ENCODE peak calls at places on chromosome 15, in five cellular contexts. One of them, this sample, is unnamed.

GRCh38 chr15:63198315-63198714 is 8.9 kb downstream of the RAB8B start:
- DNase-seq in stimulated activated naive CD4-positive, alpha-beta T cell: no peak
- DNase-seq in progenitor cell of endocrine pancreas: no peak
- DNase-seq in stimulated activated CD4-positive, alpha-beta T cell treated with anti-CD3 and anti-CD28 coated beads, Interleukin-12 subunit alpha, Interleukin-12 subunit beta, amount 100 ng/mL, for 4 hours: no peak
- DNase-seq in stimulated activated naive CD8-positive, alpha-beta T cell treated with anti-CD3 and anti-CD28 coated beads, Interleukin-15, Interleukin-2, amounts not matched to agents 100 U/mL and 50 U/mL, for 24 hours: no peak
- DNase-seq in this sample: no peak

GRCh38 chr15:36007699-36008098 is 461.7 kb upstream of the DPH6 start:
- DNase-seq in stimulated activated naive CD4-positive, alpha-beta T cell: no peak
- DNase-seq in progenitor cell of endocrine pancreas: no peak
- DNase-seq in stimulated activated CD4-positive, alpha-beta T cell treated with anti-CD3 and anti-CD28 coated beads, Interleukin-12 subunit alpha, Interleukin-12 subunit beta, amount 100 ng/mL, for 4 hours: no peak
- DNase-seq in stimulated activated naive CD8-positive, alpha-beta T cell treated with anti-CD3 and anti-CD28 coated beads, Interleukin-15, Interleukin-2, amounts not matched to agents 100 U/mL and 50 U/mL, for 24 hours: no peak
- DNase-seq in this sample: no peak

GRCh38 chr15:91908401-91908800 is 54.9 kb downstream of the SLCO3A1 start:
- DNase-seq in stimulated activated naive CD4-positive, alpha-beta T cell: no peak
- DNase-seq in progenitor cell of endocrine pancreas: no peak
- DNase-seq in stimulated activated CD4-positive, alpha-beta T cell treated with anti-CD3 and anti-CD28 coated beads, Interleukin-12 subunit alpha, Interleukin-12 subunit beta, amount 100 ng/mL, for 4 hours: no peak
- DNase-seq in stimulated activated naive CD8-positive, alpha-beta T cell treated with anti-CD3 and anti-CD28 coated beads, Interleukin-15, Interleukin-2, amounts not matched to agents 100 U/mL and 50 U/mL, for 24 hours: no peak
- DNase-seq in this sample: no peak

GRCh38 chr15:50234764-50235163 is 30.8 kb downstream of the HDC start:
- DNase-seq in stimulated activated naive CD4-positive, alpha-beta T cell: no peak
- DNase-seq in progenitor cell of endocrine pancreas: no peak
- DNase-seq in stimulated activated CD4-positive, alpha-beta T cell treated with anti-CD3 and anti-CD28 coated beads, Interleukin-12 subunit alpha, Interleukin-12 subunit beta, amount 100 ng/mL, for 4 hours: no peak
- DNase-seq in stimulated activated naive CD8-positive, alpha-beta T cell treated with anti-CD3 and anti-CD28 coated beads, Interleukin-15, Interleukin-2, amounts not matched to agents 100 U/mL and 50 U/mL, for 24 hours: no peak
- DNase-seq in this sample: no peak

GRCh38 chr15:60370804-60371700 is 26.7 kb downstream of the ANXA2 start:
- DNase-seq in stimulated activated naive CD4-positive, alpha-beta T cell: no peak
- DNase-seq in progenitor cell of endocrine pancreas: no peak
- DNase-seq in stimulated activated CD4-positive, alpha-beta T cell treated with anti-CD3 and anti-CD28 coated beads, Interleukin-12 subunit alpha, Interleukin-12 subunit beta, amount 100 ng/mL, for 4 hours: no peak
- DNase-seq in stimulated activated naive CD8-positive, alpha-beta T cell treated with anti-CD3 and anti-CD28 coated beads, Interleukin-15, Interleukin-2, amounts not matched to agents 100 U/mL and 50 U/mL, for 24 hours: peak; percentile 32
- DNase-seq in this sample: peak; percentile 26

GRCh38 chr15:100762913-100763627 is 116.6 kb upstream of the ALDH1A3 start:
- DNase-seq in stimulated activated naive CD4-positive, alpha-beta T cell: no peak
- DNase-seq in progenitor cell of endocrine pancreas: no peak
- DNase-seq in stimulated activated CD4-positive, alpha-beta T cell treated with anti-CD3 and anti-CD28 coated beads, Interleukin-12 subunit alpha, Interleukin-12 subunit beta, amount 100 ng/mL, for 4 hours: no peak
- DNase-seq in stimulated activated naive CD8-positive, alpha-beta T cell treated with anti-CD3 and anti-CD28 coated beads, Interleukin-15, Interleukin-2, amounts not matched to agents 100 U/mL and 50 U/mL, for 24 hours: no peak
- DNase-seq in this sample: no peak

GRCh38 chr15:31265090-31265870 is 61.4 kb upstream of the KLF13 start:
- DNase-seq in stimulated activated naive CD4-positive, alpha-beta T cell: no peak
- DNase-seq in progenitor cell of endocrine pancreas: no peak
- DNase-seq in stimulated activated CD4-positive, alpha-beta T cell treated with anti-CD3 and anti-CD28 coated beads, Interleukin-12 subunit alpha, Interleukin-12 subunit beta, amount 100 ng/mL, for 4 hours: no peak
- DNase-seq in stimulated activated naive CD8-positive, alpha-beta T cell treated with anti-CD3 and anti-CD28 coated beads, Interleukin-15, Interleukin-2, amounts not matched to agents 100 U/mL and 50 U/mL, for 24 hours: no peak
- DNase-seq in this sample: no peak

GRCh38 chr15:73699249-73700040 is 15.3 kb downstream of the CD276 start:
- DNase-seq in stimulated activated naive CD4-positive, alpha-beta T cell: no peak
- DNase-seq in progenitor cell of endocrine pancreas: no peak
- DNase-seq in stimulated activated CD4-positive, alpha-beta T cell treated with anti-CD3 and anti-CD28 coated beads, Interleukin-12 subunit alpha, Interleukin-12 subunit beta, amount 100 ng/mL, for 4 hours: no peak
- DNase-seq in stimulated activated naive CD8-positive, alpha-beta T cell treated with anti-CD3 and anti-CD28 coated beads, Interleukin-15, Interleukin-2, amounts not matched to agents 100 U/mL and 50 U/mL, for 24 hours: no peak
- DNase-seq in this sample: no peak

GRCh38 chr15:77839970-77840609 is 207.4 kb upstream of the LINGO1 start:
- DNase-seq in stimulated activated naive CD4-positive, alpha-beta T cell: no peak
- DNase-seq in progenitor cell of endocrine pancreas: no peak
- DNase-seq in stimulated activated CD4-positive, alpha-beta T cell treated with anti-CD3 and anti-CD28 coated beads, Interleukin-12 subunit alpha, Interleukin-12 subunit beta, amount 100 ng/mL, for 4 hours: no peak
- DNase-seq in stimulated activated naive CD8-positive, alpha-beta T cell treated with anti-CD3 and anti-CD28 coated beads, Interleukin-15, Interleukin-2, amounts not matched to agents 100 U/mL and 50 U/mL, for 24 hours: no peak
- DNase-seq in this sample: no peak

GRCh38 chr15:86630946-86631345 is 551.3 kb downstream of the AGBL1 start:
- DNase-seq in stimulated activated naive CD4-positive, alpha-beta T cell: no peak
- DNase-seq in progenitor cell of endocrine pancreas: no peak
- DNase-seq in stimulated activated CD4-positive, alpha-beta T cell treated with anti-CD3 and anti-CD28 coated beads, Interleukin-12 subunit alpha, Interleukin-12 subunit beta, amount 100 ng/mL, for 4 hours: no peak
- DNase-seq in stimulated activated naive CD8-positive, alpha-beta T cell treated with anti-CD3 and anti-CD28 coated beads, Interleukin-15, Interleukin-2, amounts not matched to agents 100 U/mL and 50 U/mL, for 24 hours: no peak
- DNase-seq in this sample: no peak

This sample was measured in 8988T.